ENCODE peak calls at places on chromosomes 7 and 10, in seven cellular contexts. P, D, T, I, E, W and A are unnamed samples.

GRCh38 chr7:151891182-151891581 is 14.3 kb upstream of the PRKAG2 start:
- DNase-seq in W (no peak), D (no peak), I (no peak), E (no peak), T (no peak), P (no peak), A (peak)

GRCh38 chr7:127794551-127794950 is 142.6 kb downstream of the SND1 start:
- DNase-seq in D (no peak), T (no peak), P (no peak), E (no peak), I (no peak), W (no peak), A (no peak)

GRCh38 chr7:96636979-96637378 is 72.7 kb downstream of the SEM1 start:
- DNase-seq in D (no peak), E (no peak), T (no peak), I (no peak), P (no peak), W (no peak), A (no peak)

GRCh38 chr7:33195264-33195663 is 65.9 kb downstream of the BBS9 start:
- DNase-seq in E (no peak), T (peak), I (peak), P (no peak), D (no peak), W (no peak), A (peak)

GRCh38 chr10:43200538-43201390 is 62.5 kb downstream of the CSGALNACT2 start:
- DNase-seq in P (no peak), W (no peak), D (no peak), I (no peak), T (no peak), E (no peak), A (peak)

GRCh38 chr7:43646603-43647313 is 63.9 kb downstream of the STK17A start:
- DNase-seq in P (peak), D (peak), E (no peak), T (peak), W (no peak), I (peak), A (no peak)

GRCh38 chr7:138358850-138359341 is 101.2 kb upstream of the TRIM24 start:
- DNase-seq in E (no peak), W (no peak), T (no peak), I (no peak), P (no peak), D (peak), A (no peak)

GRCh38 chr10:115355162-115355760 is 262.1 kb downstream of the ATRNL1 start:
- DNase-seq in D (peak), W (peak), P (peak), E (peak), I (peak), T (peak), A (peak)

GRCh38 chr7:95596183-95597135 is at the start of gene PDK4:
- DNase-seq in P (no peak), E (peak), W (no peak), D (peak), I (peak), T (peak), A (peak)

DNA sequence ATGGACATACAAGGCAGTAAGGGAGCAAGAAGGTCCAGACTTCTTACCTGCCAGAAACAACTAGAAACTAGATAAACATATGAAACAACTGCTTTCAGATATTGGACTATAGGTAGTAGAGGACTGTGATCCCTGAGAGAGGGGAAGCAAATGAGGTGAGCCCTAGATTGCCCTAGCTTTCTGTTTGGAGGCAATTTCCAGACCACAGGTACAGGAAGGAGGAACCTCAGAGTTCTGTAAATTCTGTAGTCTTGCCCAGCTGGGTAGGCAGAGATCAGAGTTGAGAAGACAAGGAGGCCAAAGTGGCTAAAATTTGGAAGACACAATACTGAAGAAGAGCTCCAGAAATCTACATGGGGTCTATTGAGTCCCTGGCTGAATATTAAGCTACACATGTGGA is 21.0 kb downstream of the CDK6 start:
- DNase-seq in P (peak), I (no peak), W (no peak), E (no peak), D (no peak), T (no peak), A (no peak)
- H3K4me2 ChIP-seq in P (peak), I (no peak), W (no peak), E (no peak), D (no peak), T (no peak), A (no peak)

GRCh38 chr10:99329891-99330674 is 927 bp downstream of the CNNM1 start:
- DNase-seq in I (peak), P (no peak), D (peak), E (peak), T (peak), W (no peak), A (peak)
- H3K4me2 ChIP-seq in I (peak), P (no peak), D (peak), E (peak), T (peak), W (peak), A (peak)

GRCh38 chr10:27240891-27241639 is 468 bp upstream of the ACBD5 start:
- DNase-seq in W (no peak), I (no peak), D (peak), E (peak), P (peak), T (peak), A (no peak)
- H3K4me2 ChIP-seq in W (peak), I (peak), D (peak), E (peak), P (peak), T (peak), A (peak)

DNA sequence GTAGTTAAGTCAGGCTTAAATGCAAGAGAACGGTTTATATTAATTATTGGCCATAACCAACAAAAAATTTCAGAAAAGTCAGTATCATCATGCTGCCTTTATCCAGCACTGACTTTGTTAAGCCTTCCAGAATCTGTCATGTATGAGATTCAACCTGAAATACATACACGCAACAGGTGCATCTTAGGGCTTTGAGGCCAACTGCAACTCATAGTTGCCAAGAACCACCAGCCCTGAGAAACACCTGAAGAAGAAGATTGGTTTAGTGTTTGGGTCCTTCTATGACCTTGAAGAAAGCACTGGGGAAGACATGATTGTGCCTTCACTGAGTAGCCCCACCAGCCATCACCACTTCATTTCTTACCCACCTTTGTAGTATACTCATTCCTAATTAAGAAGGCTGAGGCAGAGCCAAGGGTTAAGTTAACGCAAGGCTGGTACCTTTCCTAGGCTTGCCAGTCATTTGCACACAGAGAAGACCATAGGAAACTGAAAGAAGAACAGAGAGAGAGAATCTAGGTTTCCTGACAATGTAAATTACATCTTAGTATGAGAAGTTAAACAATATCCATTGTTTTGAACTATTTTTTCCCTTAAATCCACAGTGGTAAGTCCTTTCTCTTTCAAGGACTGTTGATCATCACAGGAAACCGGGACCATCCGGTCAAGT is 200.1 kb upstream of the PRKCQ start:
- DNase-seq in I (no peak), W (no peak), E (no peak), D (no peak), T (no peak), P (peak), A (no peak)
- H3K4me2 ChIP-seq in I (peak), W (no peak), E (no peak), D (no peak), T (peak), P (peak), A (peak)

GRCh38 chr10:114075093-114075492 is 31.4 kb downstream of the ADRB1 start:
- DNase-seq in E (no peak), P (no peak), I (no peak), D (no peak), T (no peak), W (no peak), A (no peak)

GRCh38 chr10:114077347-114077746 is 33.7 kb downstream of the ADRB1 start:
- DNase-seq in P (no peak), W (no peak), T (no peak), I (no peak), E (no peak), D (no peak), A (no peak)

GRCh38 chr10:114071188-114071587 is 27.5 kb downstream of the ADRB1 start:
- DNase-seq in W (no peak), T (no peak), D (no peak), E (no peak), I (no peak), P (no peak), A (no peak)

GRCh38 chr10:114070710-114071109 is 27.0 kb downstream of the ADRB1 start:
- DNase-seq in P (no peak), E (no peak), D (no peak), W (no peak), I (no peak), T (no peak), A (no peak)

DNA sequence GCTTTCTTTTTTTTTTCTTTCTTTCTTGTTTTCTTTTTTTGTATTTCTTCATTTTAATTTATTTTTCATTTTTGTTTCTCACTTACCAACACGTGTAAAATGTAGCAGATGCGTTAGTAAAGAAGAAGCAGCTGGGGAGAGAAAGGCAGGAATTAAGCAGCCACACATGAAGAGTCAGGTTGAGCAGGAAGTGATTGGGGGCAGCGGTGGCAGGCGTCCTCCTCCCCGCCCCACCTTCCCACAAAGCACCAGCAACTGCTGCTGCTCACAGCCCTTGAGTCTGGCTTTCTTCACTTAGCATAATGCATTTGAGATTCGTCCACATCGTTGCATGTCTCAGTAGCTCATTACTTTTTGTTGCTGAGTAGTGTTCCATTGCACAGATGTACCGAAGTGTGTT is 30.1 kb downstream of the ADRB1 start:
- DNase-seq in P (no peak), I (no peak), W (no peak), E (no peak), D (no peak), T (no peak), A (no peak)
- H3K4me2 ChIP-seq in P (no peak), I (no peak), W (no peak), E (no peak), D (no peak), T (no peak), A (no peak)

GRCh38 chr10:5633166-5633565 is 33.2 kb downstream of the ASB13 start:
- DNase-seq in I (no peak), E (no peak), P (no peak), W (no peak), D (no peak), T (peak), A (no peak)
- H3K4me2 ChIP-seq in I (no peak), E (no peak), P (no peak), W (no peak), D (no peak), T (no peak), A (no peak)

GRCh38 chr7:112211348-112211907 is 4.9 kb downstream of the ZNF277 start:
- DNase-seq in D (no peak), T (peak), I (peak), W (peak), P (no peak), E (no peak), A (peak)
- H3K4me2 ChIP-seq in D (no peak), T (peak), I (peak), W (peak), P (no peak), E (no peak), A (no peak)

DNA sequence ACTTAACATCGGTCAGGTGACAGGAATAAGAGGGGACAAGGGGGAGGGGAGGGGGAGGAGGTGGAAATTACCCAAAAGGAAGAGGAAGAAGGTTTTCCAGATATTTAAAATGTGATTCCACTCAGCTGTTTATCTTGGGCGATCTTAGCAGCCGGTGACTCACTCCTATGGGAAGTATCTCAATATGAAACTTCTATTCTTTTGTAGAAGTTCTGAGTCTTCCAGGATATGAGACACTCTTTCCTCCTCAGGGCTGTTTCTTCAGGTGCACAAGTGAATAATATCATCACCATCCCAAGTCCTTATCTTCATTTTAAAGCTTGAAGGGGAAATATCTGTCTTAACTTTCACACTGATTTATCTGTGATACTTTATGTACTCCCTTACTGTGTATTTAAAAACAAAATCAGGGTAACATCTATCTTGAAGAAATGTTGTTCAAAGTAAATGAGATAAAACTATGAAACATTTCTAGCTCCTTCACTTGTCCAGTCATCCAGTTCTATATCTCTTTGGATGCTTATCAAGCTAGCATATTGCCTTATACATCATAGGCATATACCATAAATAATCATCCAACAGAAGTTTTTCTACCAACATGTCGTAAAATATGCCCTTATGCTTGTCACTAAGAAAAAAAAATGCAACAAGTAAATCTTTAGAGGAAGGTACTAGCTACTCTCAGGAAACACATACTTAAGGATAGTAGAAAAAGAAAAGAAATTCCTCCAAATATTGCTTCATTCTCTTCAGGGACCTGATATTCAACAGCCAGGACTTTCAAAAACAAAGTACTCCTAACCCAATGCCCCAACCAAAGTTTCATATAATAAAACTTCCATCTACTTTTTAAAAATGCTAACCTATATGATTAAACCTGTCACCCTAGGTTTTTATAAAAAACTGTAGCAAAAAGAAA is 13.7 kb downstream of the DOCK4 start:
- DNase-seq in D (peak), I (peak), P (no peak), T (peak), W (no peak), E (no peak), A (peak)
- H3K4me2 ChIP-seq in D (no peak), I (no peak), P (no peak), T (peak), W (no peak), E (no peak), A (no peak)